ENCODE peak calls at places on chromosomes 16 and 17, in five cellular contexts. W is naive B cell, I is GDM1, S is small intestine, O is activated T-cell treated with anti-CD3 and anti-CD28 coated beads for 24 hours. N is an unnamed sample.
A peak's percentile ranks its signal among the peaks of the same experiment; 100 is the strongest.

GRCh38 chr17:1083451-1084187 is 86.7 kb downstream of the TIMM22 start:
- DNase-seq in O (no peak), S (peak; percentile 56), I (no peak), W (no peak), N (no peak)

GRCh38 chr17:40839194-40839593 is 16.8 kb upstream of the KRT10 start:
- DNase-seq in I (no peak), O (no peak), S (no peak), W (no peak), N (no peak)

GRCh38 chr17:32964541-32964940 is 27.1 kb upstream of the SPACA3 start:
- DNase-seq in O (no peak), S (no peak), I (no peak), W (no peak), N (no peak)

GRCh38 chr17:50028207-50029120 is 27.4 kb upstream of the ITGA3 start:
- DNase-seq in I (peak; percentile 30), S (no peak), O (no peak), W (no peak), N (no peak)

GRCh38 chr16:16019488-16019887 is 70.1 kb downstream of the ABCC1 start:
- DNase-seq in O (no peak), I (no peak), W (no peak), S (no peak), N (no peak)

GRCh38 chr17:65039349-65039988 is 17.1 kb downstream of the GNA13 start:
- DNase-seq in W (peak; percentile 61), S (peak; percentile 63), I (no peak), O (peak; percentile 34), N (no peak)

GRCh38 chr17:69404398-69404797 is 10.1 kb upstream of the MAP2K6 start:
- DNase-seq in W (no peak), I (no peak), O (no peak), S (no peak), N (no peak)

GRCh38 chr17:30379303-30380105 is 777 bp downstream of the CPD start:
- DNase-seq in S (peak; percentile 38), W (peak; percentile 21), O (no peak), I (no peak), N (no peak)

GRCh38 chr17:45894022-45894784 is at the start of gene MAPT:
- DNase-seq in S (peak; percentile 77), O (peak; percentile 76), W (peak; percentile 74), I (peak; percentile 77), N (peak; percentile 83)

GRCh38 chr16:8893976-8894690 is 12.0 kb downstream of the LITAFD start:
- DNase-seq in O (no peak), S (no peak), W (no peak), I (no peak), N (no peak)

GRCh38 chr16:85403693-85404092 is 209.4 kb upstream of the GSE1 start:
- DNase-seq in O (no peak), S (no peak), I (no peak), W (no peak), N (no peak)

GRCh38 chr17:75945202-75945601 is 4.4 kb upstream of the FBF1 start:
- DNase-seq in W (no peak), S (no peak), O (no peak), I (no peak), N (peak; percentile 46)

GRCh38 chr16:49557070-49557446 is 183.5 kb downstream of the C16orf78 start:
- DNase-seq in S (no peak), I (no peak), O (no peak), W (no peak), N (peak; percentile 85)

GRCh38 chr17:859461-860195 is 77.5 kb downstream of the MRM3 start:
- DNase-seq in O (no peak), S (no peak), I (no peak), W (no peak), N (no peak)

GRCh38 chr16:65538945-65539344 is 417.1 kb upstream of the CDH11 start:
- DNase-seq in W (no peak), O (no peak), S (no peak), I (no peak), N (no peak)

GRCh38 chr17:9473716-9474115 is 101.9 kb downstream of the STX8 start:
- DNase-seq in S (no peak), O (no peak), I (no peak), W (no peak), N (no peak)

GRCh38 chr16:22372882-22373661 is 1.3 kb downstream of the CDR2 start:
- DNase-seq in O (no peak), W (no peak), I (no peak), S (peak; percentile 31), N (no peak)

GRCh38 chr17:73096866-73097265 is 4.4 kb upstream of the SLC39A11 start:
- DNase-seq in S (no peak), O (no peak), W (no peak), I (no peak), N (no peak)

GRCh38 chr16:81634380-81635121 is 144.5 kb upstream of the PLCG2 start:
- DNase-seq in O (no peak), S (no peak), I (peak; percentile 49), W (no peak), N (no peak)

GRCh38 chr17:73311428-73311780 is 397 bp downstream of the CDC42EP4 start:
- DNase-seq in S (no peak), W (no peak), I (no peak), O (no peak), N (no peak)

GRCh38 chr17:75810216-75810615 is 25.6 kb downstream of the UNK start:
- DNase-seq in O (no peak), W (no peak), S (peak; percentile 66), I (no peak), N (no peak)

GRCh38 chr17:14203392-14203791 is 33.3 kb downstream of the CDRT15 start:
- DNase-seq in W (no peak), I (no peak), S (no peak), O (no peak), N (no peak)

GRCh38 chr17:51322390-51323029 is 62.2 kb downstream of the UTP18 start:
- DNase-seq in I (no peak), W (no peak), O (no peak), S (peak; percentile 28), N (peak; percentile 28)

GRCh38 chr17:7615265-7615747 is 609 bp upstream of the FXR2 start:
- DNase-seq in S (no peak), I (no peak), W (no peak), O (no peak), N (no peak)

GRCh38 chr17:2027528-2028233 is 2.3 kb upstream of the DPH1 start:
- DNase-seq in I (no peak), S (no peak), W (no peak), O (no peak), N (no peak)

GRCh38 chr17:2054740-2055493 is at the start of gene HIC1:
- DNase-seq in W (peak; percentile 79), I (peak; percentile 61), S (peak; percentile 56), O (peak; percentile 78), N (peak; percentile 42)

GRCh38 chr16:89319883-89320716 is 102.6 kb downstream of the ZNF778 start:
- DNase-seq in W (no peak), O (peak; percentile 36), S (peak; percentile 64), I (no peak), N (no peak)

GRCh38 chr17:21191698-21192097 is 22.3 kb downstream of the TMEM11 start:
- DNase-seq in O (no peak), I (no peak), S (no peak), W (no peak), N (peak; percentile 5)

GRCh38 chr17:73657473-73658116 is 13.3 kb upstream of the SDK2 start:
- DNase-seq in I (no peak), O (no peak), S (peak; percentile 48), W (no peak), N (no peak)

GRCh38 chr17:20028436-20028835 is 19.3 kb downstream of the SPECC1 start:
- DNase-seq in S (no peak), W (no peak), O (no peak), I (no peak), N (no peak)

GRCh38 chr16:72501739-72502653 is 330.0 kb upstream of the PMFBP1 start:
- DNase-seq in W (peak; percentile 26), S (peak; percentile 57), O (peak; percentile 21), I (peak; percentile 0), N (peak; percentile 30)

GRCh38 chr16:35798885-35799426 is 2339.5 kb downstream of the TP53TG3F start:
- DNase-seq in W (no peak), O (no peak), S (peak; percentile 18), I (no peak), N (peak; percentile 95)

GRCh38 chr17:77323413-77324171 is 182.8 kb downstream of the SEC14L1 start:
- DNase-seq in S (no peak), W (peak; percentile 63), I (no peak), O (no peak), N (no peak)

GRCh38 chr17:50382931-50383330 is 9.9 kb downstream of the EME1 start:
- DNase-seq in S (no peak), W (no peak), O (no peak), I (no peak), N (no peak)

GRCh38 chr17:4180791-4181190 is 37.8 kb downstream of the CYB5D2 start:
- DNase-seq in O (no peak), S (no peak), W (no peak), I (no peak), N (peak; percentile 14)

GRCh38 chr16:30351586-30352419 is 3.3 kb downstream of the CD2BP2 start:
- DNase-seq in O (no peak), W (no peak), I (no peak), S (no peak), N (no peak)

GRCh38 chr17:30225112-30225511 is 10.4 kb downstream of the SLC6A4 start:
- DNase-seq in S (no peak), I (no peak), W (no peak), O (no peak), N (no peak)

GRCh38 chr17:1090454-1091189 is 89.2 kb downstream of the ABR start:
- DNase-seq in S (no peak), O (no peak), I (no peak), W (no peak), N (no peak)